ENCODE peak calls at places on chromosomes 16 and 17, in five cellular contexts. O, Q, H, P and N are unnamed samples. For H3K4me1, the result is how much of the 10 kb centered on the place peaks cover.

GRCh38 chr17:73196500-73196899 is 3.6 kb downstream of the COG1 start:
- DNase-seq in O (no peak), Q (no peak), H (peak), P (no peak), N (peak)

GRCh38 chr17:81961554-81962498 is 839 bp upstream of the NOTUM start:
- DNase-seq in O (no peak), Q (no peak), H (no peak), P (no peak), N (no peak)

GRCh38 chr16:11613381-11614303 is 26.9 kb upstream of the LITAF start:
- DNase-seq in O (no peak), Q (peak), H (no peak), P (peak), N (no peak)

GRCh38 chr17:82440991-82441627 is 9.4 kb downstream of the CYBC1 start:
- DNase-seq in O (no peak), Q (no peak), H (no peak), P (no peak), N (no peak)

GRCh38 chr16:27820646-27821345 is 242.7 kb downstream of the GSG1L start:
- DNase-seq in O (no peak), Q (no peak), H (no peak), P (no peak), N (no peak)

GRCh38 chr17:21041753-21042433 is 918 bp downstream of the USP22 start:
- DNase-seq in O (peak), Q (peak), H (peak), P (peak), N (peak)

GRCh38 chr16:66502020-66502913 is 47.7 kb downstream of the TK2 start:
- DNase-seq in O (no peak), Q (peak), H (no peak), P (peak), N (no peak)

GRCh38 chr17:70622382-70623260 is 453.3 kb downstream of the KCNJ2 start:
- DNase-seq in O (no peak), Q (peak), H (peak), P (no peak), N (no peak)

GRCh38 chr17:35051183-35051578 is 12.3 kb downstream of the RFFL start:
- DNase-seq in O (peak), Q (no peak), H (no peak), P (peak), N (no peak)

GRCh38 chr17:40373324-40373723 is 8.8 kb upstream of the GJD3 start:
- DNase-seq in O (no peak), Q (no peak), H (no peak), P (no peak), N (no peak)

GRCh38 chr16:23920899-23921298 is 85.1 kb downstream of the PRKCB start:
- DNase-seq in O (no peak), Q (no peak), H (no peak), P (no peak), N (no peak)

GRCh38 chr17:2076461-2076984 is 21.6 kb downstream of the HIC1 start:
- DNase-seq in O (no peak), Q (no peak), H (no peak), P (no peak), N (no peak)

GRCh38 chr16:21284414-21284813 is 6.3 kb upstream of the CRYM start:
- DNase-seq in O (no peak), Q (no peak), H (no peak), P (no peak), N (no peak)

DNA sequence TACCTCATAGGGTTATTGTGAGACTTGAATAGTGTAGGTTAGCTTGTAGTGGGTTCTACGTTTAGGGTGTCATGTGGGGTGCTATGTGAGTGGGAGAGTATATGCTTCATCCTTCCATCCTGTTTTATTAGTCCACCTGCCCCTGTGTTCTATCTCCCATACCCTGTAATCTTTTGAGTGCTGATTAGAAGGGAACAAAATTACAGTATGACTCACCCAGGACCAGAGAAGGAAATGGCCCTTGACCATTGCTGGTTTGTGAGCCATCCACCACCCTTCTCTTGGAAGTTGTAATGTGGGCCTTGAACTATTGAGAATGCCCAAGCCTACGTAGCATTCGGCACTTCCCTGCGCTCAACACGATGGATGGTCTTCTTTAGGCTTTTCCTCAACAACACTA is 17.1 kb downstream of the SAP30BP start:
- DNase-seq in O (no peak), Q (no peak), H (no peak), P (no peak), N (no peak)
- H3K27ac ChIP-seq in O (no peak), Q (peak), H (peak), P (no peak), N (peak)

GRCh38 chr16:87487361-87487924 is 5.4 kb downstream of the ZCCHC14 start:
- DNase-seq in O (no peak), Q (peak), H (no peak), P (peak), N (no peak)
- H3K4me1 ChIP-seq in O (half or more), Q (under half), H (under half), P (half or more), N (under half)

GRCh38 chr17:19867094-19867653 is 562 bp downstream of the ULK2 start:
- DNase-seq in O (peak), Q (no peak), H (peak), P (peak), N (peak)
- TF ChIP-seq CTCF in O (peak), Q (no peak), H (peak), P (peak), N (no peak)

DNA sequence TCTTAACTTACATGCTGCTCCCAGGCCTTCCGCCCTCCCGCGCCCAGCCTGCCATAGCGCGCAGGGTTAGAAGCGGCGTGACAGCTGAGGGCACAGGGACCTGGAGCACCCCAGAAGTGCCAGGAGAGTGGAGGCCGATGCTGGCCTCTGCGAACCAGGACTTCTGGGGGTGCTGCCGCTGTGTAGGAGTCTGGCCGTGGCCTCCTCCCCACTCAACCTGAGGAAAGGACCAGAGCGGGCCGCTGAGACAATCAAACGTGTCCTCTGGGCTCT is 1.9 kb upstream of the TMEM204 start:
- DNase-seq in O (no peak), Q (no peak), H (no peak), P (no peak), N (no peak)
- H3K27ac ChIP-seq in O (no peak), Q (peak), H (no peak), P (no peak), N (peak)

DNA sequence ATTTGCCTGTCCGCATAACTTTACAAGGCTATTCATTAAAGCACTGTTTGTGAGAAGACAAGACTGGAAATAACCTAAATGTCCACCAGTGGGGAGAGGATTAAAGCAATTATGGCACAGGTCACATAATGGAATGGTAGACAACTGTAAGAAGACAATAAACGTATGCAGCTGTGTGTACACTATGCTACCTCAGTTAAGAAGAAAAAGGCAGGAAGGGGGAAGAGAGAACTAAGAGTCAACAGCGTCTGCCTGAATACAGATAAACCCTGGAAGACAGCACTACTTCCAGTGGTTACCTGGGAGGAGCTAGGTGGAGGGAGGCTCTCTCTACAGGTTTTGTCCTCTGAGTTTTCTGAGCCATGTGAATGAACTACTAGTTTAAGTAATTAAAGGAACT is 15.3 kb downstream of the CREBBP start:
- DNase-seq in O (no peak), Q (no peak), H (no peak), P (no peak), N (no peak)
- H3K4me1 ChIP-seq in O (half or more), Q (under half), H (under half), P (under half), N (under half)

DNA sequence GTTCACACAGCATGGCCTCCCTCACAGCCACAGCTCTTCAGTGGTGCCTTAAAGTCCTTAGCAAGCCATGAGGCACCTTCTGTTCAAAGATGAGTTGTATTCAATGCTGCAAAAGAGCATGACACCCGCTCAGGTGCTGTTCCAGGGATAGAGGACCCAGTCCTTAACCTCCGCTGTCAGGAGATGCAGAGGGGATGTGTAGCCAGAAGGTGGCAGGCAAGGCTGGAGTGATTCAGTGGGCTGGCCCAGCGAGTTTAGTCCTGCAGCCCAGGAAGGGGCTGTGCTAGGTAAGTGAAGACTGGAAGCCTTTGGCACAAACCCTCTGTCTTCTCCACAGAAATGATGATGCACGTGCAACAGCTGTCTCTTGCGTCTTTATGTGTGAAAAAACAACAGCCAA is 25.0 kb upstream of the ADAM11 start:
- DNase-seq in O (no peak), Q (no peak), H (peak), P (peak), N (no peak)
- TF ChIP-seq CTCF in O (no peak), Q (no peak), H (peak), P (peak), N (no peak)

DNA sequence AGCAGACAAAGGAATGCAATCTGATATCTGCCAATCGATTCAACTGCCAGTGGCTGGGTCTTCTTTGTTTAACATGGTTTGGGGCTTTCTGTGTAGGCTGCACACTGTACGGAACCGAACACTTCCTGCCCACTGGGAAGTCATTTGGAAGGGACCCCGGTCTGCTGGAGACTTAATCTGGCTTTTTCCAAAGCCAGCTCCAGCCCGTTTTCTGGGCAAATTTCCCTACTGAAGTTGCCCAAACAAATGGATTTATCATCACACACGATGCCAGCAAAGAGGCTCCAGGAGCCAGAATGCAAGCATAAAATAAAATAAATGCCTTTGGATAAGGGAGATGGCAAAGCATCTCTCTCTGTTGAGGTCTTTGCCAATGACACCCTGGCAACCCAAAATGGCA is 259.9 kb upstream of the IRX3 start:
- DNase-seq in O (no peak), Q (no peak), H (no peak), P (no peak), N (no peak)
- H3K27ac ChIP-seq in O (no peak), Q (no peak), H (no peak), P (no peak), N (no peak)

DNA sequence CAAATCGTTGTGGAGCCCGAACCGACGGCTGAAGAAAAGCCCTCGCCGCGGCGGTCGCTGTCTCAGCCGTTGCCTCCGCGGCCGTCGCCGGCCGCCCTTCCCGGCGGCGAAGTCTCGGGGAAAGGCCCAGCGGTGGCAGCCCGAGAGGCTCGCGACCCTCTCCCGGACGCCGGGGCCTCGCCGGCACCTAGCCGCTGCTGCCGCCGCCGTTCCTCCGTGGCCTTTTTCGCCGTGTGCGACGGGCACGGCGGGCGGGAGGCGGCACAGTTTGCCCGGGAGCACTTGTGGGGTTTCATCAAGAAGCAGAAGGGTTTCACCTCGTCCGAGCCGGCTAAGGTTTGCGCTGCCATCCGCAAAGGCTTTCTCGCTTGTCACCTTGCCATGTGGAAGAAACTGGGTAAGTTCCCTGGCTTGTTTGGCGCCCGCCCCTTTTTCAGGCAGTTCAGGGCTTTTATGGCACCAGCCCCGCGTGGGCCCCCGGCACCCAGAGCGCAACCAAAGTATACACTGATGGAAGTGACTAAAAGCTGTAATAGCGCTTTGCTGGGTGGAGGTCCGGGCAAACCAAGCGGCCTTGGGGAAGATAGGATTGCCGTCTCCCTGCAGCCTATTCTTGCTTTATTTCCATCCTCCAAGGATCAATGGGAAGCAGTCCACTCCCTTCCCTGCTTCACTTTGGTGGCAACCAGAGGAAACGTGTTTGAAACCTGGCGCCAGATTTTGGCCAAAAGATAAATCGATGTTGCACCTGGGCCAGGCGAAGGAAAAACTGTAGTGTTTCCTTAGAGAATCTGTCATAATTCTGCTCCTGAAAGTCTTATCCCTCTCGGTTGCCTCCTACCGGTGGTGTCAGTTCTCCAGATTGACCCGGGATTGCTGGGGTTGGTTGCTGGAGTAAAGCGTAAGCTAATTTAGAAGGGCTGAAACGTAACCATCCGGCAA is 768 bp downstream of the PPM1D start:
- DNase-seq in O (peak), Q (peak), H (peak), P (peak), N (peak)
- H3K4me1 ChIP-seq in O (under half), Q (under half), H (under half), P (under half), N (under half)

GRCh38 chr17:30519707-30520106 is 42.5 kb downstream of the GOSR1 start:
- DNase-seq in O (no peak), Q (no peak), H (no peak), P (no peak), N (no peak)

GRCh38 chr17:30519166-30519565 is 42.0 kb downstream of the GOSR1 start:
- DNase-seq in O (no peak), Q (no peak), H (no peak), P (no peak), N (no peak)

GRCh38 chr17:30521766-30522165 is 44.6 kb downstream of the GOSR1 start:
- DNase-seq in O (no peak), Q (no peak), H (no peak), P (no peak), N (no peak)

GRCh38 chr17:30520882-30521281 is 43.7 kb downstream of the GOSR1 start:
- DNase-seq in O (no peak), Q (no peak), H (no peak), P (no peak), N (no peak)

DNA sequence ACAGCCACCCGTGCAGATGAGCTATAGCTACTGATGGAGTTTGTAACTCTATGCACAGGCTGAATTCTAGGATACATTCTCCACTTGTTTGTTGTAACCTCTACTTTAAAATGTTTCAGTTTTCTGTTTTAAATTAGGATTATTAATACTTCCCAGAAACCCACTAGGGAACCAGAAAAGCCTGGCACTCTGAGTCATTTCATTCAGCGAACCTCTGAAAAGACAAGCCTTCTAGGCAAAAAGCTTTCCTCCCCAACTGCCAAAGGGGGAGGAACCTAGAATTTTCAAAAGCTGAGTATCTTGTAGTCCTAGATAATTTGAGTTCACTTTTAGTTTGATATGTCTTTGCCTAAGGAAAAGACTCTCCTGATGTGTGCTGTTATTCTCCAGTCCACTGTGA is 43.2 kb downstream of the GOSR1 start:
- DNase-seq in O (no peak), Q (no peak), H (no peak), P (no peak), N (no peak)
- TF ChIP-seq CTCF in O (no peak), Q (no peak), H (no peak), P (no peak), N (no peak)

DNA sequence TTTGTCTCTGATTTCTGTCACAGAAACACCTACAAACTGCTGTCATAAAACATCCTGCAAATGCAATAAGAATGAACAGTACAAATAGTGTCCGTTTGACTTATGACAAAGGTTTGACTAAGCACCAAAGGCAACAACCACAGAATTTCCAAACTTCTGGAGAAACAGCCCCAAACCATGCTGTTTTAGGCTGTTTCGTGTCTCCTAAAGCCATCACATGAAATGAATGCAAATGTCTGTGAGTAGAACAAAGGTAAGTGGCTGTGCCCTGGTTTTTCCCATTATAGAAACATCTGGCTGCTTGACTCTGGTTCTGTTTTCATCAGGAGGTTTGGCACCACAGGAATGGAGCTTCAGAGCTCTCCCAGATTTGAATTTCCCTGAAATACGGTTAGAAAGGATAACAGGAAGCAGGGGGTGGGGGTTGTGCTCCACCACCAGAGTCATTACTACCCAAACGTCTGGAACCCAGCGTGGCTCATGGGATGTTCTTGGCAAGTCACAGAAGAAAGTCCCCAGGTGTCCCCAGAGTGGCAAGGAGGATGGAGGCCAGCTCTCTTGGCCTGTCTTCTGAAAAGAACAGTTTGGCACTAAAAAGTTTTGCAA is 4.7 kb upstream of the EMP2 start:
- DNase-seq in O (no peak), Q (no peak), H (no peak), P (no peak), N (no peak)
- H3K27ac ChIP-seq in O (no peak), Q (no peak), H (no peak), P (no peak), N (no peak)